ENCODE peak calls at places on chromosomes 12 and 14, in six cellular contexts. One of them, this sample, is unnamed.

GRCh38 chr14:32657081-32657480 is 281.6 kb upstream of the NPAS3 start:
- DNase-seq in mucosa of descending colon: no peak
- DNase-seq in colonic mucosa: peak
- DNase-seq in dorsolateral prefrontal cortex: no peak
- DNase-seq in fibroblast of lung: peak
- DNase-seq in H9: no peak
- DNase-seq in this sample: no peak

GRCh38 chr12:115774148-115774905 is 503.2 kb downstream of the MED13L start:
- DNase-seq in mucosa of descending colon: no peak
- DNase-seq in colonic mucosa: peak
- DNase-seq in dorsolateral prefrontal cortex: no peak
- DNase-seq in fibroblast of lung: no peak
- DNase-seq in H9: no peak
- DNase-seq in this sample: no peak

GRCh38 chr14:74893614-74894091 is 11.9 kb downstream of the DLST start:
- DNase-seq in mucosa of descending colon: no peak
- DNase-seq in colonic mucosa: no peak
- DNase-seq in dorsolateral prefrontal cortex: no peak
- DNase-seq in fibroblast of lung: no peak
- DNase-seq in H9: no peak
- DNase-seq in this sample: no peak

GRCh38 chr12:40393031-40393430 is 168.2 kb downstream of the LRRK2 start:
- DNase-seq in mucosa of descending colon: no peak
- DNase-seq in colonic mucosa: no peak
- DNase-seq in dorsolateral prefrontal cortex: no peak
- DNase-seq in fibroblast of lung: no peak
- DNase-seq in H9: no peak
- DNase-seq in this sample: no peak

GRCh38 chr12:12505544-12506501 is 56.8 kb downstream of the DUSP16 start:
- DNase-seq in mucosa of descending colon: no peak
- DNase-seq in colonic mucosa: no peak
- DNase-seq in dorsolateral prefrontal cortex: no peak
- DNase-seq in fibroblast of lung: peak
- DNase-seq in H9: no peak
- DNase-seq in this sample: no peak

GRCh38 chr14:73245401-73246325 is 8.4 kb downstream of the PAPLN start:
- DNase-seq in mucosa of descending colon: peak
- DNase-seq in colonic mucosa: peak
- DNase-seq in dorsolateral prefrontal cortex: no peak
- DNase-seq in fibroblast of lung: peak
- DNase-seq in H9: peak
- DNase-seq in this sample: no peak

GRCh38 chr14:40362856-40363255 is 930.6 kb upstream of the FBXO33 start:
- DNase-seq in mucosa of descending colon: no peak
- DNase-seq in colonic mucosa: no peak
- DNase-seq in dorsolateral prefrontal cortex: no peak
- DNase-seq in fibroblast of lung: peak
- DNase-seq in H9: peak
- DNase-seq in this sample: no peak

GRCh38 chr12:129538137-129538536 is 365.7 kb downstream of the TMEM132D start:
- DNase-seq in mucosa of descending colon: no peak
- DNase-seq in colonic mucosa: no peak
- DNase-seq in dorsolateral prefrontal cortex: no peak
- DNase-seq in fibroblast of lung: no peak
- DNase-seq in H9: no peak
- DNase-seq in this sample: no peak

GRCh38 chr14:75523771-75524171 is 1.5 kb downstream of the BATF start:
- DNase-seq in mucosa of descending colon: no peak
- DNase-seq in colonic mucosa: no peak
- DNase-seq in dorsolateral prefrontal cortex: no peak
- DNase-seq in fibroblast of lung: no peak
- DNase-seq in H9: no peak
- DNase-seq in this sample: no peak

GRCh38 chr14:39203659-39204606 is 28.9 kb downstream of the PNN start:
- DNase-seq in mucosa of descending colon: peak
- DNase-seq in colonic mucosa: peak
- DNase-seq in dorsolateral prefrontal cortex: no peak
- DNase-seq in fibroblast of lung: no peak
- DNase-seq in H9: peak
- DNase-seq in this sample: no peak

GRCh38 chr12:64147011-64147671 is 75.0 kb downstream of the KICS2 start:
- DNase-seq in mucosa of descending colon: no peak
- DNase-seq in colonic mucosa: no peak
- DNase-seq in dorsolateral prefrontal cortex: no peak
- DNase-seq in fibroblast of lung: no peak
- DNase-seq in H9: no peak
- DNase-seq in this sample: no peak

GRCh38 chr14:65268594-65268993 is 143.9 kb upstream of the FUT8 start:
- DNase-seq in mucosa of descending colon: no peak
- DNase-seq in colonic mucosa: no peak
- DNase-seq in dorsolateral prefrontal cortex: no peak
- DNase-seq in fibroblast of lung: no peak
- DNase-seq in H9: no peak
- DNase-seq in this sample: no peak

GRCh38 chr14:79825046-79825521 is 386.2 kb downstream of the DIO2 start:
- DNase-seq in mucosa of descending colon: no peak
- DNase-seq in colonic mucosa: no peak
- DNase-seq in dorsolateral prefrontal cortex: no peak
- DNase-seq in fibroblast of lung: peak
- DNase-seq in H9: no peak
- DNase-seq in this sample: no peak

GRCh38 chr14:74506408-74506807 is 12.8 kb downstream of the ISCA2 start:
- DNase-seq in mucosa of descending colon: peak
- DNase-seq in colonic mucosa: no peak
- DNase-seq in dorsolateral prefrontal cortex: no peak
- DNase-seq in fibroblast of lung: no peak
- DNase-seq in H9: no peak
- DNase-seq in this sample: no peak

GRCh38 chr12:81809829-81810595 is 50.9 kb upstream of the PPFIA2 start:
- DNase-seq in mucosa of descending colon: no peak
- DNase-seq in colonic mucosa: no peak
- DNase-seq in dorsolateral prefrontal cortex: no peak
- DNase-seq in fibroblast of lung: peak
- DNase-seq in H9: no peak
- DNase-seq in this sample: no peak

GRCh38 chr14:61341275-61342210 is 20.2 kb downstream of the PRKCH start:
- DNase-seq in mucosa of descending colon: no peak
- DNase-seq in colonic mucosa: no peak
- DNase-seq in dorsolateral prefrontal cortex: no peak
- DNase-seq in fibroblast of lung: no peak
- DNase-seq in H9: no peak
- DNase-seq in this sample: no peak

GRCh38 chr12:106415134-106415533 is 57.6 kb downstream of the POLR3B start:
- DNase-seq in mucosa of descending colon: no peak
- DNase-seq in colonic mucosa: no peak
- DNase-seq in dorsolateral prefrontal cortex: no peak
- DNase-seq in fibroblast of lung: peak
- DNase-seq in H9: no peak
- DNase-seq in this sample: no peak

GRCh38 chr12:122917508-122918227 is 21.7 kb upstream of the VPS37B start:
- DNase-seq in mucosa of descending colon: peak
- DNase-seq in colonic mucosa: peak
- DNase-seq in dorsolateral prefrontal cortex: no peak
- DNase-seq in fibroblast of lung: peak
- DNase-seq in H9: no peak
- DNase-seq in this sample: no peak

GRCh38 chr12:92275443-92276154 is 130.0 kb upstream of the BTG1 start:
- DNase-seq in mucosa of descending colon: no peak
- DNase-seq in colonic mucosa: no peak
- DNase-seq in dorsolateral prefrontal cortex: no peak
- DNase-seq in fibroblast of lung: no peak
- DNase-seq in H9: no peak
- DNase-seq in this sample: no peak

GRCh38 chr14:103679351-103679750 is 35.9 kb downstream of the XRCC3 start:
- DNase-seq in mucosa of descending colon: peak
- DNase-seq in colonic mucosa: peak
- DNase-seq in dorsolateral prefrontal cortex: no peak
- DNase-seq in fibroblast of lung: no peak
- DNase-seq in H9: peak
- DNase-seq in this sample: no peak
- TF ChIP-seq CTCF in mucosa of descending colon: no peak
- TF ChIP-seq CTCF in colonic mucosa: peak
- TF ChIP-seq CTCF in dorsolateral prefrontal cortex: peak
- TF ChIP-seq CTCF in fibroblast of lung: peak
- TF ChIP-seq CTCF in H9: peak
- TF ChIP-seq CTCF in this sample: peak

DNA sequence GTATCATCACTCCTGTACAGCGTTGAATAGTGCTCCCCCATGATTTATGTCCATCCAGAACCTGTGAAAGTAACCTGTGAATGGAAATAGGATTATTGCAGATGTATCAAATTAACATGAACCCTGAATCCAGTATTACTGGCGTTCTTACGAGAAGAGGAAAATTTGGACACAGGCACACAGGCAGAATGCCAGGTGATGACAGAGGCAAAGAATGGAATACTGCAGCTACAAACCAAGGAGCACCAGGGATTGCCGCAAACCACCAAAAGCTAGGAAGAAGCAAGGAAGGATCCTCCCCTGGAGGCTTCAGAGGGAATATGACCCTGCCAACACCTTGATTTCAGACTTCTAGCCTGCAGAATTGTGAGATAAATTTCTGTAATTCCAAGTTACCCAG is 113.5 kb upstream of the EGLN3 start:
- DNase-seq in mucosa of descending colon: no peak
- DNase-seq in colonic mucosa: peak
- DNase-seq in dorsolateral prefrontal cortex: no peak
- DNase-seq in fibroblast of lung: peak
- DNase-seq in H9: no peak
- DNase-seq in this sample: no peak
- TF ChIP-seq CTCF in mucosa of descending colon: no peak
- TF ChIP-seq CTCF in colonic mucosa: no peak
- TF ChIP-seq CTCF in dorsolateral prefrontal cortex: no peak
- TF ChIP-seq CTCF in fibroblast of lung: no peak
- TF ChIP-seq CTCF in H9: no peak
- TF ChIP-seq CTCF in this sample: no peak

GRCh38 chr14:70032016-70032415 is 152.8 kb downstream of the SMOC1 start:
- DNase-seq in mucosa of descending colon: no peak
- DNase-seq in colonic mucosa: no peak
- DNase-seq in dorsolateral prefrontal cortex: no peak
- DNase-seq in fibroblast of lung: no peak
- DNase-seq in H9: no peak
- DNase-seq in this sample: no peak

GRCh38 chr14:70032447-70032846 is 153.2 kb downstream of the SMOC1 start:
- DNase-seq in mucosa of descending colon: no peak
- DNase-seq in colonic mucosa: no peak
- DNase-seq in dorsolateral prefrontal cortex: no peak
- DNase-seq in fibroblast of lung: peak
- DNase-seq in H9: peak
- DNase-seq in this sample: no peak

GRCh38 chr14:70034257-70034656 is 154.5 kb downstream of the SLC8A3 start:
- DNase-seq in mucosa of descending colon: no peak
- DNase-seq in colonic mucosa: no peak
- DNase-seq in dorsolateral prefrontal cortex: no peak
- DNase-seq in fibroblast of lung: no peak
- DNase-seq in H9: no peak
- DNase-seq in this sample: no peak

GRCh38 chr14:70033561-70033960 is 154.3 kb downstream of the SMOC1 start:
- DNase-seq in mucosa of descending colon: no peak
- DNase-seq in colonic mucosa: no peak
- DNase-seq in dorsolateral prefrontal cortex: no peak
- DNase-seq in fibroblast of lung: no peak
- DNase-seq in H9: no peak
- DNase-seq in this sample: no peak

DNA sequence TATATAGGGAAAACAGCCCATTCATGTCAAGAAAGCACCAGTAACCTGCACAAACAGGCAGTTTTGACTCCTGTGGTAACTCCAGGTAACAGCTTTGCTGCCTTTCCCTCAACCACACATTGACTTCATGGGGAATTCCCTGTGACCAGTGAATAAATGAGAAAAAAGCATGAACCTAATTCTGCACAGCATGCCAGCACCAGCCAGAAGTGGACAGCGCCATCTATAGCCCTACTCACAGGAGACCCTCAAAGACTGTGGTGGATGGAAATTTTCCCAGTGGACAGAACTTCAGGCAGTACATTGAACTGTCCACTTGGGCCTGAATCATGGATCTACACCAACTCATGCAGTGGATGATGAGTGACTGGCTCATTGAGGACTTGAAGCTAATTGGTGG is 152.1 kb downstream of the SLC8A3 start:
- DNase-seq in mucosa of descending colon: no peak
- DNase-seq in colonic mucosa: no peak
- DNase-seq in dorsolateral prefrontal cortex: no peak
- DNase-seq in fibroblast of lung: no peak
- DNase-seq in H9: no peak
- DNase-seq in this sample: no peak
- TF ChIP-seq CTCF in mucosa of descending colon: no peak
- TF ChIP-seq CTCF in colonic mucosa: no peak
- TF ChIP-seq CTCF in dorsolateral prefrontal cortex: no peak
- TF ChIP-seq CTCF in fibroblast of lung: no peak
- TF ChIP-seq CTCF in H9: peak
- TF ChIP-seq CTCF in this sample: peak

GRCh38 chr12:109798691-109799090 is 34.5 kb downstream of the TRPV4 start:
- DNase-seq in mucosa of descending colon: no peak
- DNase-seq in colonic mucosa: no peak
- DNase-seq in dorsolateral prefrontal cortex: no peak
- DNase-seq in fibroblast of lung: no peak
- DNase-seq in H9: no peak
- DNase-seq in this sample: no peak

GRCh38 chr12:109795023-109795422 is 38.2 kb downstream of the TRPV4 start:
- DNase-seq in mucosa of descending colon: no peak
- DNase-seq in colonic mucosa: no peak
- DNase-seq in dorsolateral prefrontal cortex: no peak
- DNase-seq in fibroblast of lung: peak
- DNase-seq in H9: no peak
- DNase-seq in this sample: no peak

GRCh38 chr12:109796057-109796456 is 37.1 kb downstream of the TRPV4 start:
- DNase-seq in mucosa of descending colon: no peak
- DNase-seq in colonic mucosa: no peak
- DNase-seq in dorsolateral prefrontal cortex: no peak
- DNase-seq in fibroblast of lung: no peak
- DNase-seq in H9: no peak
- DNase-seq in this sample: no peak

GRCh38 chr12:109800536-109800935 is 32.7 kb downstream of the TRPV4 start:
- DNase-seq in mucosa of descending colon: no peak
- DNase-seq in colonic mucosa: no peak
- DNase-seq in dorsolateral prefrontal cortex: no peak
- DNase-seq in fibroblast of lung: no peak
- DNase-seq in H9: no peak
- DNase-seq in this sample: no peak

DNA sequence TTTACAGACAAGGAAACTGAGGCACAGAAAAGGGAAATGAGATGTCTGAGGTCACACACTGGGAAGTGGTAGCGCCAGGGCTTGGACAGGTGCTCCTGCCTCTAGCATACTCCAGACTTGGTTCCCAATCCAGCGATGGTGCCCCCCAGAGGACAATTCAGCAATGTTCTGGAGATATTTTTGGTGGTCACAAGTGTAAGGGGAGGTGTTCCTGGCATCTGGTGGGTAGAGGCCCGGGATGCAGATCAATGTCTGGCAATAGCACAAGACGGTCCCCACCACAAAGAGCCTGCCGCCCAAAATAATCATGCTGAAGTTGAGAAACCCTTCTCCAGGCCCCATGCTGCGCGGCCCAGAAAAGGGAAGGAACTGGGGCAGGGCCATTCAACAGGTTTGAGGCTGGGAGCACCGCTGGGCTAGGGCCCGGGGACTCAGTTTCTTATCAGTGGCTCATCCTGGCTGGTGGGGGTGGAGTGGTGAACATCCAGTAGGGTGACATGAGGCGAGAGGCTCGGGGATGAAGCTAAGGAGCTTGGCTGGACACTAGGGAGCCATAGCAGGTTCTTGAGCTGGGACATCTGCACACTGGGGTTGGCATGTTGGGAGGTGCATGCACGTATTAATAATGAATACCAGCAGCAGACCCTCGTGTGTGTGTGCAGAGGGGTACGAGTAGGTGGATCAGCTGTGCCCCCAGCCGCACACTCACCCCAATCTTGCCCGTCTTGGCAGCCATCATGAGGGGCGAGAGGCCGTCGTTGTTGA is 35.1 kb downstream of the TRPV4 start:
- DNase-seq in mucosa of descending colon: no peak
- DNase-seq in colonic mucosa: no peak
- DNase-seq in dorsolateral prefrontal cortex: no peak
- DNase-seq in fibroblast of lung: no peak
- DNase-seq in H9: peak
- DNase-seq in this sample: no peak
- TF ChIP-seq CTCF in mucosa of descending colon: no peak
- TF ChIP-seq CTCF in colonic mucosa: no peak
- TF ChIP-seq CTCF in dorsolateral prefrontal cortex: peak
- TF ChIP-seq CTCF in fibroblast of lung: no peak
- TF ChIP-seq CTCF in H9: peak
- TF ChIP-seq CTCF in this sample: peak